ENCODE peak calls at places on chromosomes 1 and 21, in five cellular contexts. X, W, L, A and O are unnamed samples.

GRCh38 chr1:226019550-226019949 is 20.4 kb upstream of the SDE2 start:
- DNase-seq in L (no peak), W (no peak), A (no peak), X (no peak), O (no peak)

GRCh38 chr1:199152676-199153075 is 513.8 kb downstream of the PTPRC start:
- DNase-seq in W (no peak), X (no peak), A (no peak), L (no peak), O (no peak)

GRCh38 chr1:20725189-20726106 is 7.1 kb downstream of the SH2D5 start:
- DNase-seq in L (peak), W (no peak), X (no peak), A (peak), O (peak)

GRCh38 chr1:183218981-183219621 is 33.0 kb downstream of the LAMC2 start:
- DNase-seq in A (no peak), W (no peak), X (no peak), L (peak), O (no peak)

GRCh38 chr21:37193006-37193405 is 74.1 kb downstream of the VPS26C start:
- DNase-seq in L (no peak), A (no peak), X (no peak), W (no peak), O (no peak)

GRCh38 chr1:48442864-48443619 is 29.0 kb downstream of the SPATA6 start:
- DNase-seq in X (no peak), W (no peak), L (no peak), A (no peak), O (no peak)

GRCh38 chr1:51877434-51878306 is 857 bp downstream of the NRDC start:
- DNase-seq in X (no peak), W (no peak), A (peak), L (no peak), O (peak)

GRCh38 chr1:22553104-22553880 is 10.0 kb upstream of the EPHA8 start:
- DNase-seq in X (no peak), L (no peak), A (no peak), W (no peak), O (no peak)

GRCh38 chr1:151990856-151991198 is 2.8 kb downstream of the S100A10 start:
- DNase-seq in X (no peak), A (peak), W (no peak), L (no peak), O (peak)

GRCh38 chr1:19744886-19745285 is 54.8 kb downstream of the TMCO4 start:
- DNase-seq in A (no peak), X (no peak), W (no peak), L (no peak), O (no peak)

GRCh38 chr1:27816921-27817630 is 13.5 kb upstream of the PPP1R8 start:
- DNase-seq in A (peak), X (no peak), L (no peak), W (no peak), O (peak)

GRCh38 chr1:162840256-162840839 is 20.6 kb downstream of the CCDC190 start:
- DNase-seq in W (no peak), A (no peak), X (no peak), L (no peak), O (no peak)

GRCh38 chr1:225544283-225544682 is 108.6 kb downstream of the ENAH start:
- DNase-seq in L (no peak), W (no peak), A (no peak), X (no peak), O (no peak)

GRCh38 chr1:45516465-45516864 is 5.2 kb downstream of the PRDX1 start:
- DNase-seq in X (no peak), W (no peak), L (no peak), A (no peak), O (no peak)

GRCh38 chr1:39220900-39221870 is 16.7 kb downstream of the MACF1 start:
- DNase-seq in A (no peak), X (no peak), W (no peak), L (no peak), O (no peak)

GRCh38 chr1:158155673-158156072 is 25.0 kb upstream of the CD1D start:
- DNase-seq in X (no peak), L (no peak), A (no peak), W (no peak), O (peak)

GRCh38 chr1:2606806-2607680 is 20.5 kb downstream of the PRXL2B start:
- DNase-seq in W (peak), L (no peak), A (no peak), X (no peak), O (no peak)

GRCh38 chr1:196723325-196724185 is 51.1 kb upstream of the CFHR3 start:
- DNase-seq in A (peak), X (no peak), L (no peak), W (no peak), O (peak)

GRCh38 chr1:234120327-234120944 is 216.0 kb downstream of the SLC35F3 start:
- DNase-seq in X (no peak), W (no peak), L (no peak), A (no peak), O (no peak)

GRCh38 chr1:234125714-234126113 is 221.2 kb downstream of the SLC35F3 start:
- DNase-seq in X (no peak), A (no peak), W (no peak), L (no peak), O (no peak)

GRCh38 chr1:234123867-234124266 is 219.4 kb downstream of the SLC35F3 start:
- DNase-seq in X (no peak), W (no peak), L (no peak), A (no peak), O (peak)

DNA sequence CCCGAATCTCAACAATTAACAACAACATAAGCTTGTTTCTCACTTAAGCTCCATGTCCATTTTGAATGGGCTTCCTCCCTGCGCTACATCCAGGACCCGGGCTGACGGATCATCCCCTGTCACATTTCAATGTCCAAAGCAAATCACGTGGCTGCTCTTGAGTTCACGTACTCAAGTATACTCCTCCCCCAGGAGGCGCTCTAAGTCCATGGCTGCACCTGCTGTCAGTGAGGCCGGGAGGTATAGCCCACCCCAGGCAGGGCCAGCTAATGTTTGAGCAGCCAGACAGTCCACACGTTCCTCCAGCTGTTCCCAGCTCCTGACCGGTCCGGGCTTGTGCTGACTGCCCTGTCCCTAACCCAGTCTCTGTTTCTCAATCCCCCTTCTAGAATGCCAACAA is 220.8 kb downstream of the SLC35F3 start:
- DNase-seq in W (no peak), X (no peak), A (peak), L (no peak), O (no peak)
- TF ChIP-seq CTCF in W (no peak), X (no peak), A (peak), L (no peak), O (no peak)

GRCh38 chr1:147052143-147052542 is 114.0 kb downstream of the NBPF12 start:
- DNase-seq in L (no peak), X (no peak), A (no peak), W (no peak), O (no peak)

GRCh38 chr1:147052677-147053076 is 114.6 kb downstream of the NBPF12 start:
- DNase-seq in L (no peak), A (no peak), W (no peak), X (no peak), O (no peak)

GRCh38 chr1:147050654-147051053 is 112.5 kb downstream of the NBPF12 start:
- DNase-seq in X (no peak), A (no peak), W (no peak), L (no peak), O (no peak)

GRCh38 chr1:147053269-147053668 is 115.1 kb downstream of the NBPF12 start:
- DNase-seq in X (no peak), L (no peak), A (no peak), W (no peak), O (no peak)

GRCh38 chr1:147051136-147051535 is 113.0 kb downstream of the NBPF12 start:
- DNase-seq in A (no peak), L (no peak), W (no peak), X (no peak), O (no peak)
- H3K4me3 ChIP-seq in A (no peak), L (no peak), W (no peak), X (no peak), O (no peak)

GRCh38 chr1:109718495-109718894 is 6.4 kb downstream of the GSTM5 start:
- DNase-seq in A (no peak), W (no peak), X (no peak), L (no peak), O (no peak)
- TF ChIP-seq CTCF in A (no peak), W (no peak), X (no peak), L (no peak), O (no peak)

GRCh38 chr1:17538428-17539130 is 919 bp upstream of the ARHGEF10L start:
- DNase-seq in X (no peak), W (no peak), A (no peak), L (no peak), O (no peak)
- H3K4me3 ChIP-seq in X (no peak), W (peak), A (peak), L (no peak), O (no peak)

DNA sequence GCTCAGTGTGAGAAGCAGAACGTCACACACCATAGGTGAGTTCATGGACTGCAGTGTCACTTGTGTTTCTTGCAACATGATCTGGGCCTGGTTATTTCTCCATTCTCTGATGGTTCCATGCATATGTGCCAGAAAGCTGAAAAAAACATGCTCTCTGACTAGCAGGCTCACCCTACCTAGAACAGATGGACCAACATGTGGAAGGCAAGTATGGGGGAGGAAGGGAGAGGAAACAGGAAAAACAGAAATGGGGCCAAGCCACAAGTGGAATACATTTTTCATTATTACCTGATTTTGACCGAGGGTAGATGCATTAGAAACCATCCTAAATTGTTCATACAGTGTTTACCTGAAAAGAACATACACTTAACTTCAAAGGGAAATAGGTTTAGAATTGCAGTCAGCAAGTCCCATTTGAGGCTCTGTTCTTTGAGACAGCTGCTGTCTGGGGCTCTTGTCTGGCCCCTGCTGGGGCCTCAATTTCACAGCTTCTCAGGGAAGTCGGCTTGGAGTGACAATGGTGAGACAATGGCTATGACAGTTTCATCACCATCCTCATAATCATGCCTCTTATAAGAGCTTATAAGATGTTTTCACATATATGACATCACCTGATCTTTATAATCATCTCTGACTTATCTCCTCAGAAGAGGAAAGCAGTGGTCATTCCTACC is 327.4 kb downstream of the SIPA1L2 start:
- DNase-seq in W (no peak), X (no peak), L (no peak), A (no peak), O (no peak)
- TF ChIP-seq CTCF in W (no peak), X (no peak), L (no peak), A (no peak), O (no peak)

GRCh38 chr1:43843684-43844083 is 89.9 kb upstream of the ARTN start:
- DNase-seq in W (no peak), A (no peak), X (no peak), L (no peak), O (no peak)
- H3K4me3 ChIP-seq in W (no peak), A (no peak), X (no peak), L (no peak), O (no peak)

DNA sequence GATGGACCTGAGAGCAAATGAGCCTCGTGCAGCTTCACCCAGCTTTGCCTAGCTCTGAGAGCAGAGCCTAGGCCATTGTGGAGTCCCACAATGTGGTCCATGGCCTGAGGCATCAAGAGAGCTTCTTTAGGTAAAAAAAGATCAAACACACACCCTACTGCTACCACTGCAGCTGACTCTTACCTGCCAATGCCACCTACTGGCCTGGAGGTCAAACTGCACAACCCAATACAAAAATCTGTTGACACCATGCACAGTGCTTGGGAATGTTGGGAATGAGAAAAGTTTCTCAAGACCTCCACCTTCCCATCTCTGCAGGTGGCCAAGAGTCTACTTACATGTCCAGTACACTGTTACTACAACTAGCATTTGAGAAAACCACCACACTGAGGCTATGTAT is 60.6 kb downstream of the UCHL5 start:
- DNase-seq in X (no peak), L (no peak), A (no peak), W (no peak), O (no peak)
- TF ChIP-seq CTCF in X (no peak), L (no peak), A (no peak), W (no peak), O (peak)

DNA sequence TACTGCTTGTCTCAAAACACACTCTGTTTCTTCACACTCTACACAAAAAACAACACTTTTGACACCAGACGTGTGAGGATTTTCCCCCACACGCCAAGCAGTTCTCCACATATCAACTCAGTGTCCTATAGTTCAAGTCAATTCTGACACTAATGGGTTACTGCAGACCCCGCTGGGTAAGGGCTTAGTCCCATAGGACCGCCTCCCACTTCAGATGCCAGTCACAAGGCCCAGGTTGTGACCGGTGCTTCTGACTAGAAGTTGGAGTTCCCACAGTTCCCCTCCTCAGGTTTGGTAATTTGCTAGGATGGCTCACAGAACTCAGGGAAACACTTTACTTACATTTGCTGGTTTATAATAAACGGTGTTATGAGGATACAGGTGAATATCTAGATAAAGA is 19.9 kb downstream of the VPS13D start:
- DNase-seq in A (no peak), W (no peak), X (no peak), L (no peak), O (no peak)
- H3K4me3 ChIP-seq in A (no peak), W (no peak), X (no peak), L (no peak), O (no peak)

DNA sequence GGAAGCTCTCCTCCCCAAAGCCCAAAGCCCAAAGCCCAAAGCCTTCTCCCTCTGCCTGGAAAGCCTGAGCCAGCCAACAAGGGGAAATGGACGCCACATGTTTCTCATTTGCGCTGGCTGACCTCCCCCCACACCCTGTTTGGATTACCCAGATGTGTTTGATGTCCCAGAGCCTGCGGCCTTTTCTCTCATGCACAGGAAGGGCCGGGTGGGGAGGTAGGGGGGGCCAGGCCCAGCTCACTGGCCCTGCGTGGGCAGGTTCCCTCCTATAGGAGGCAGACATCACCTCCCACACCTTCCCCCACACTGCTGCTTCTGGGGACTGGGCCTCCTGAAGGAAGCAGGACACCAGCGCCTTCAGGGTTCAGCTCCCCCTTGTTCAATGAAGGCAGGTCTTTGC is 116.3 kb downstream of the NAV1 start:
- DNase-seq in W (no peak), X (peak), L (no peak), A (peak), O (peak)
- TF ChIP-seq CTCF in W (no peak), X (no peak), L (no peak), A (peak), O (peak)

DNA sequence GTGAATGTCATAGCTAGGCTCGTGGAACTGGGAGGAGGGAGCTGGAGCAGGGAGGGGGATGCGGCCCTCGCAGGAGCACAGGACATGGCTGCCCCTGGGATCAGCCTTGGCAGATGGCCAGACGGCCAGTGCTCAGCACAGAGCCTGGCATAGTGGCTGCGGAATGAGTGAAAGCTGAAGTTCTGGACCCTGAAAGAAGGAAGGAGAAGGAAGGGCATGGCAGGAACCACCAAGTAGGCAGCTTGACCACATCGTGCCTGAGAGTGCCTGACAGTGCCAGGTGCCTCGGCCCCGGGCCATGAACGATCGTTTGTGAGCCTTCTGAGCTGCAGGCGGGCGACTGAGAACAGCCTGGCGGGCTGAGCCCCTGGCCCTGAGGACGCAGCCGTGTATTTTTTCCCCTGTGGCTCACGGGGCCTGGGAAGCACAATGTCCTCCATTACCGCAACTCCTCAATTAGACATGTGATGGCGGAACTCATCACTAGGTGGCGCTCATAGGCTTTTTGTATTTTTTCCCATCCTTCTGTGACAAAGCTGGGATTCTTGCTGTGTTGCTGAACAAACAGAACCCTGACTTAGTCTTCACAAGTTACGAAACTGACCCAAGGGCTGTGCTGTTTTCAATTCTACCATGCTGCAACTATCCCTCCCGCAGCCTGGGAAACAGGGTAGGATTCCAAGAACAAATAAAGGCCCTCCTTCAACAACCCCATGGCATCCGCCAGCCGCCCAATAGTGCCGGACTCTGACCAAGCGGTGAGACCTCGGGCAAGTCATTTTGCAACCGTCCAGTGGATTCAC is 29.9 kb upstream of the TMEM61 start:
- DNase-seq in W (peak), X (peak), A (peak), L (peak), O (peak)
- H3K4me3 ChIP-seq in W (peak), X (peak), A (peak), L (no peak), O (no peak)